ENCODE peak calls at places on chromosomes 16 and 17, in nine cellular contexts. D, L, N, E, A, B, P, V and J are unnamed samples.
A peak's percentile ranks its signal among the peaks of the same experiment; 100 is the strongest.

GRCh38 chr17:21039839-21040575 is 2.8 kb downstream of the USP22 start:
- DNase-seq in P (no peak), A (peak; percentile 71), E (peak; percentile 76), N (no peak), L (peak; percentile 76), D (no peak), V (peak; percentile 74), B (no peak), J (peak; percentile 23)

GRCh38 chr17:66275651-66276050 is 26.8 kb upstream of the PRKCA start:
- DNase-seq in L (peak; percentile 100), E (peak; percentile 78), N (no peak), D (no peak), A (peak; percentile 94), P (no peak), V (peak; percentile 98), B (no peak), J (no peak)

GRCh38 chr17:50605434-50605833 is 29.2 kb upstream of the ABCC3 start:
- DNase-seq in A (no peak), D (no peak), L (no peak), E (peak; percentile 67), V (no peak), N (no peak), P (no peak), B (no peak), J (no peak)

GRCh38 chr17:15498107-15498506 is 30.7 kb upstream of the CDRT4 start:
- DNase-seq in D (no peak), L (peak; percentile 41), A (no peak), E (peak; percentile 36), P (no peak), V (peak; percentile 36), B (no peak), N (no peak), J (no peak)

GRCh38 chr16:27252206-27252585 is 16.4 kb downstream of the NSMCE1 start:
- DNase-seq in D (no peak), E (no peak), N (no peak), L (no peak), B (no peak), P (no peak), A (no peak), V (no peak), J (no peak)

GRCh38 chr17:47203984-47204721 is 5.0 kb upstream of the MYL4 start:
- DNase-seq in P (no peak), D (no peak), N (no peak), A (peak; percentile 38), B (no peak), V (peak; percentile 83), L (no peak), E (peak; percentile 34), J (peak; percentile 38)

GRCh38 chr17:48522031-48522593 is 8.7 kb downstream of the HOXB1 start:
- DNase-seq in L (peak; percentile 83), V (no peak), A (no peak), E (peak; percentile 34), N (no peak), B (no peak), P (no peak), D (no peak), J (no peak)

GRCh38 chr16:64589836-64590235 is 532.0 kb downstream of the CDH11 start:
- DNase-seq in E (peak; percentile 60), A (no peak), B (no peak), L (peak; percentile 34), N (no peak), V (peak; percentile 93), D (no peak), P (no peak), J (no peak)

GRCh38 chr17:37294888-37295287 is 80.9 kb upstream of the C17orf78 start:
- DNase-seq in D (no peak), N (no peak), B (no peak), L (no peak), E (no peak), A (no peak), V (no peak), P (no peak), J (no peak)

GRCh38 chr16:86138121-86138944 is 239.4 kb downstream of the IRF8 start:
- DNase-seq in P (no peak), V (no peak), B (no peak), L (no peak), D (no peak), A (no peak), E (no peak), N (no peak), J (no peak)

GRCh38 chr16:7998789-7999453 is 591.4 kb downstream of the TMEM114 start:
- DNase-seq in P (no peak), V (no peak), N (no peak), E (no peak), A (no peak), L (no peak), D (no peak), B (no peak), J (no peak)

GRCh38 chr17:56949595-56949994 is 11.3 kb downstream of the COIL start:
- DNase-seq in D (no peak), L (no peak), P (no peak), E (no peak), V (no peak), B (no peak), N (no peak), A (no peak), J (no peak)

DNA sequence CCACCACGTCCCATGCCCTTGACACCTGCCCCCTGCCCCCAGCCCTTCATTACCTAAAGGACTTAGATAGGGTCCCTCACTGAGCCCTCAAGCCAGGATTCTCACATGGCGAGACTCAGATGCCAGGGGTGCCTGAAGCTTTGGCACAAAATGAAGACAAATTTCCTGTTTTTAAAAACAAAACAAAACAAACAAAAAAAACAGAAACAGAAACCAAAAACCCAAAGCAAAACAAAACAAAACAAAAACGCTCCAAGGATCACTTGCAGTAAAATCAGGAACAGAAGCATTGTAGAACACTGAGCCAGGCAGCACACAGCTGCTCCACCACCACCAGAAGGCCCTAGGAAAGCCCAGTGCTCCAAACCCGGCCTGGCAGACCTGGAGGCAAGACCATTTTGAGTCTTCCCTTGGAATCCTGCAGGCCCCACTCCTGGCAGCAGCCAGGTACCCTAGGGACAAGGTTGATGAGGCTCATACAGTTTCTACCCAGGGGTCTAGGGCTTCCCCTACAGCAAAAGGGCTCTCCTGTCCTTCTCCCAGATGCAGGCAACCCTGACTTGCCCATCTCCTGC is 20.8 kb downstream of the MYO18A start:
- DNase-seq in V (peak; percentile 9), L (no peak), E (no peak), D (no peak), B (no peak), A (no peak), P (no peak), N (no peak), J (no peak)
- H3K4me1 ChIP-seq in V (peaks cover 41% of the 10 kb centered on the region), L (peaks cover 32% of the 10 kb centered on the region), E (peaks cover 16% of the 10 kb centered on the region), D (peaks cover 59% of the 10 kb centered on the region), B (peaks cover 29% of the 10 kb centered on the region), A (peaks cover 54% of the 10 kb centered on the region), P (peaks cover 61% of the 10 kb centered on the region), N (peaks cover 79% of the 10 kb centered on the region), J (peaks cover 14% of the 10 kb centered on the region)

GRCh38 chr17:38598536-38598935 is 7.2 kb downstream of the SRCIN1 start:
- DNase-seq in E (peak; percentile 87), V (peak; percentile 53), D (no peak), A (peak; percentile 84), P (no peak), L (peak; percentile 76), N (no peak), B (no peak), J (no peak)
- H3K27me3 ChIP-seq in E (peaks cover 9% of the 10 kb centered on the region), V (peaks cover 32% of the 10 kb centered on the region), D (no peaks in the 10 kb centered on the region), A (peaks cover 11% of the 10 kb centered on the region), P (peaks cover 75% of the 10 kb centered on the region), L (no peaks in the 10 kb centered on the region), N (no peaks in the 10 kb centered on the region), B (no peaks in the 10 kb centered on the region), J (peaks cover 4% of the 10 kb centered on the region)

DNA sequence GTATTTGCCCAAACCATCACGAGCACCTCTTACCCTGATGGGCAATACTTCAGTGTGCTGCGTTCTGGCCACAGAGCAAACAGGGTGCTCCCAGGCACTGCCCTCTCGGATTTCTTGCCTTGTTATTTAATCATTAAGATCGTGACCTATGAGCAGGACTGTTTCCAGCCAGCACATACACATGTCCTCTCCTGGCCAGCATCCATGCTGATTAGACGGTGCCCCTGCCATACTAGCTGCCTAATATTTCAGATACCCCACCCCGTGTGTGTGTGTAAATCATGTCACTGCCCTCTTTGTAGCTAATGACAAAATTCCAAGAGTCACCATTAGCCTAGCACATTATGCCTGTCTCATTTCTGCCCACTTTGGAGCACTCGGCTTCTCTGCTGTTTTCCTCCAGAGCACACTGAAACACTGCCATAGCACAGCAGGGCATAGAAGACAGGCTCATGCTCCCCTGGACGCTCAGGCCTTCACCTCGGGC is 1.0 kb upstream of the C16orf95 start:
- DNase-seq in A (no peak), E (peak; percentile 20), D (no peak), L (peak; percentile 3), N (peak; percentile 45), B (no peak), V (peak; percentile 50), P (no peak), J (no peak)
- H3K27ac ChIP-seq in A (peak overlapping the region; percentile 92), E (peak overlapping the region; percentile 15), D (peak overlapping the region; percentile 95), L (peak overlapping the region; percentile 90), N (peak overlapping the region; percentile 95), B (peak overlapping the region; percentile 96), V (peak overlapping the region; percentile 88), P (peak overlapping the region; percentile 97), J (peak overlapping the region; percentile 91)

GRCh38 chr16:67668495-67669157 is 2.0 kb downstream of the C16orf86 start:
- DNase-seq in D (no peak), L (no peak), A (no peak), E (no peak), B (no peak), P (no peak), N (no peak), V (peak; percentile 20), J (no peak)

GRCh38 chr16:67667434-67667816 is 811 bp downstream of the C16orf86 start:
- DNase-seq in B (no peak), N (no peak), E (no peak), A (no peak), L (no peak), P (no peak), D (no peak), V (no peak), J (no peak)

GRCh38 chr16:67666538-67667433 is at the start of the genes C16orf86 and ENKD1:
- DNase-seq in D (peak; percentile 68), P (peak; percentile 94), L (peak; percentile 46), B (peak; percentile 84), N (peak; percentile 85), E (peak; percentile 82), V (peak; percentile 82), A (peak; percentile 33), J (peak; percentile 80)

GRCh38 chr16:67669499-67670101 is 3.0 kb downstream of the C16orf86 start:
- DNase-seq in L (no peak), E (no peak), A (no peak), B (no peak), P (no peak), N (no peak), D (no peak), V (no peak), J (no peak)

DNA sequence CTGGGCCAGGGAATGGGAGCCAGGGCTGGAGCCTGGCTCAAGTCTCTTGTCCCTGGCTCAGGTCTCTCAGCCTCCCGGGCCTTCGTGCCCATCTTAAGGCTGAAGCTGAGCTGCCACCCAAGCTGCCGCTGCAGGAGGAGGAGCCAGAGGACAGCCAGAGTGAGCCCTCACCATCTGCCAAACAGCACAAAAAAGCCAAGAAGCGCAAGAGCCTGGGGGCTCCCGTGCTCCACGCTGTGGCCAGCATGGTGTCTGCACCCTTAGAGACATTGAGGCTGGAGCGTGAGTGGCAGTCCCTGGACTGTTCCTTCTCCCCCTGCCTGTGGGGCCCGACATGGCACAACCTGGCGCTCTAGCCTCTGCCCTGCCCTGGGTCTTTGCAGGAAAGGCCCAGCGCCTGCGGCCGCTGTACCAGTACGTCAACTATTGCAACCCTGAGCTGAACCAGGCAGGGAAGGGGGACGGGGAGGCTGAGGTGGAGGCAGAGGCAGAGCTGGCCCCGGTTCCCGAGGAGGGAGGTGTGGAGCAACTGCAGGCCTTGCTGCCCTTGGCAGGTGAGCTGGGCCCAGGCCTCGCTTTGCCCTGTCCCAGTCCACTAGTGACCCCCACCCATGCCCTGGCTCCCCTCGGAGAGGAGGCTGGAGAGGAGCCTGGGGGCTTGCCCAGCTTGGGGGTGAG is 1.3 kb downstream of the C16orf86 start:
- DNase-seq in V (peak; percentile 97), P (peak; percentile 87), A (peak; percentile 81), E (peak; percentile 94), D (peak; percentile 71), N (peak; percentile 83), B (peak; percentile 85), L (peak; percentile 72), J (peak; percentile 88)
- H3K4me1 ChIP-seq in V (peaks cover 10% of the 10 kb centered on the region), P (peaks cover 23% of the 10 kb centered on the region), A (peaks cover 19% of the 10 kb centered on the region), E (no peaks in the 10 kb centered on the region), D (peaks cover 22% of the 10 kb centered on the region), N (peaks cover 30% of the 10 kb centered on the region), B (no peaks in the 10 kb centered on the region), L (no peaks in the 10 kb centered on the region), J (peaks cover 9% of the 10 kb centered on the region)